ENCODE peak calls at places on chromosomes 6 and 20, in eight cellular contexts. H, B, G, M, E, P, D and L are unnamed samples.

GRCh38 chr6:111880181-111880944 is 7.1 kb upstream of the FYN start:
- DNase-seq in D (no peak), B (no peak), E (no peak), G (no peak), M (no peak), H (no peak), P (no peak), L (no peak)

GRCh38 chr20:60968853-60969720 is 283.0 kb upstream of the CDH4 start:
- DNase-seq in M (no peak), D (no peak), P (no peak), H (no peak), E (no peak), B (no peak), G (no peak), L (no peak)

GRCh38 chr6:53919881-53920360 is 125.1 kb downstream of the LRRC1 start:
- DNase-seq in E (no peak), B (no peak), P (no peak), G (no peak), D (no peak), M (no peak), H (no peak), L (no peak)

GRCh38 chr6:66838764-66839163 is 1131.7 kb upstream of the EYS start:
- DNase-seq in M (no peak), B (no peak), E (no peak), D (no peak), H (no peak), G (no peak), P (no peak), L (no peak)

GRCh38 chr6:37131104-37131959 is 38.6 kb upstream of the PIM1 start:
- DNase-seq in P (peak; percentile 72), B (no peak), H (peak; percentile 81), E (no peak), D (no peak), G (no peak), M (peak; percentile 71), L (no peak)

GRCh38 chr6:45706319-45706718 is 309.3 kb downstream of the CLIC5 start:
- DNase-seq in M (no peak), P (no peak), H (no peak), B (peak; percentile 65), E (no peak), D (no peak), G (no peak), L (no peak)

GRCh38 chr6:146870765-146871164 is 272.0 kb downstream of the ADGB start:
- DNase-seq in G (no peak), B (peak; percentile 32), D (no peak), H (no peak), M (no peak), P (no peak), E (no peak), L (no peak)

GRCh38 chr6:73610444-73611275 is 43.1 kb downstream of the SLC17A5 start:
- DNase-seq in G (no peak), P (no peak), M (no peak), D (peak; percentile 50), H (no peak), E (no peak), B (peak; percentile 50), L (no peak)

GRCh38 chr6:84763397-84764331 is 734 bp downstream of the TBX18 start:
- DNase-seq in D (peak; percentile 72), P (peak; percentile 52), E (no peak), M (peak; percentile 25), G (no peak), H (no peak), B (no peak), L (no peak)

GRCh38 chr6:126880926-126881325 is 237.5 kb upstream of the RSPO3 start:
- DNase-seq in D (no peak), H (no peak), E (no peak), M (no peak), B (no peak), P (no peak), G (no peak), L (no peak)

GRCh38 chr6:74001091-74001490 is 305.1 kb downstream of the CD109 start:
- DNase-seq in H (no peak), B (no peak), D (peak; percentile 15), M (no peak), P (no peak), E (no peak), G (no peak), L (no peak)

GRCh38 chr6:36928547-36928918 is 26.0 kb upstream of the PI16 start:
- DNase-seq in G (no peak), B (no peak), D (no peak), H (no peak), M (no peak), P (peak; percentile 25), E (no peak), L (no peak)

GRCh38 chr6:124490123-124490522 is 472.1 kb upstream of the RNF217 start:
- DNase-seq in P (no peak), H (no peak), E (no peak), B (no peak), D (no peak), M (no peak), G (no peak), L (no peak)

GRCh38 chr20:24350923-24351368 is 118.5 kb upstream of the SYNDIG1 start:
- DNase-seq in H (no peak), P (no peak), D (peak; percentile 26), E (no peak), G (no peak), B (no peak), M (no peak), L (no peak)